ENCODE peak calls at places on chromosome 5, in nine cellular contexts. One of them, this sample, is unnamed.

GRCh38 chr5:114314061-114314460 is 47.8 kb upstream of the KCNN2 start:
- DNase-seq in GM12865: no peak
- DNase-seq in SK-N-SH: no peak
- DNase-seq in glutamatergic neuron: no peak
- DNase-seq in fibroblast of mammary gland: no peak
- DNase-seq in pancreas: no peak
- DNase-seq in omental fat pad: no peak
- DNase-seq in GM10248: no peak
- DNase-seq in heart left ventricle: no peak
- DNase-seq in this sample: no peak

GRCh38 chr5:43037929-43038510 is 2.1 kb downstream of the ANXA2R start:
- DNase-seq in omental fat pad: no peak
- DNase-seq in heart left ventricle: no peak
- DNase-seq in fibroblast of mammary gland: peak; percentile 54
- DNase-seq in glutamatergic neuron: no peak
- DNase-seq in GM12865: peak; percentile 63
- DNase-seq in pancreas: no peak
- DNase-seq in GM10248: peak; percentile 62
- DNase-seq in SK-N-SH: no peak
- DNase-seq in this sample: no peak

GRCh38 chr5:52560366-52560765 is 227.3 kb upstream of the ITGA1 start:
- DNase-seq in heart left ventricle: no peak
- DNase-seq in GM10248: no peak
- DNase-seq in omental fat pad: no peak
- DNase-seq in pancreas: no peak
- DNase-seq in SK-N-SH: peak; percentile 11
- DNase-seq in GM12865: no peak
- DNase-seq in fibroblast of mammary gland: peak; percentile 12
- DNase-seq in glutamatergic neuron: no peak
- DNase-seq in this sample: peak; percentile 15

GRCh38 chr5:113202904-113203716 is 226.5 kb downstream of the DCP2 start:
- DNase-seq in GM12865: no peak
- DNase-seq in SK-N-SH: peak; percentile 53
- DNase-seq in omental fat pad: no peak
- DNase-seq in pancreas: no peak
- DNase-seq in glutamatergic neuron: peak; percentile 84
- DNase-seq in heart left ventricle: peak; percentile 78
- DNase-seq in fibroblast of mammary gland: peak; percentile 22
- DNase-seq in GM10248: no peak
- DNase-seq in this sample: no peak

GRCh38 chr5:42483472-42484154 is 60.4 kb downstream of the GHR start:
- DNase-seq in GM10248: peak; percentile 26
- DNase-seq in heart left ventricle: no peak
- DNase-seq in pancreas: no peak
- DNase-seq in GM12865: peak; percentile 33
- DNase-seq in fibroblast of mammary gland: peak; percentile 12
- DNase-seq in SK-N-SH: no peak
- DNase-seq in omental fat pad: no peak
- DNase-seq in glutamatergic neuron: no peak
- DNase-seq in this sample: no peak

GRCh38 chr5:135330798-135331096 is 68.3 kb downstream of the MACROH2A1 start:
- DNase-seq in heart left ventricle: no peak
- DNase-seq in GM12865: no peak
- DNase-seq in pancreas: no peak
- DNase-seq in SK-N-SH: no peak
- DNase-seq in omental fat pad: no peak
- DNase-seq in glutamatergic neuron: no peak
- DNase-seq in GM10248: no peak
- DNase-seq in fibroblast of mammary gland: no peak
- DNase-seq in this sample: no peak

GRCh38 chr5:74833537-74834266 is 32.5 kb downstream of the FAM169A start:
- DNase-seq in fibroblast of mammary gland: no peak
- DNase-seq in SK-N-SH: no peak
- DNase-seq in omental fat pad: no peak
- DNase-seq in GM10248: no peak
- DNase-seq in heart left ventricle: no peak
- DNase-seq in glutamatergic neuron: no peak
- DNase-seq in pancreas: no peak
- DNase-seq in GM12865: no peak
- DNase-seq in this sample: no peak

GRCh38 chr5:17219006-17219422 is 1.6 kb downstream of the BASP1 start:
- DNase-seq in pancreas: no peak
- DNase-seq in SK-N-SH: peak; percentile 76
- DNase-seq in GM12865: peak; percentile 48
- DNase-seq in heart left ventricle: no peak
- DNase-seq in glutamatergic neuron: peak; percentile 93
- DNase-seq in fibroblast of mammary gland: no peak
- DNase-seq in GM10248: peak; percentile 41
- DNase-seq in omental fat pad: no peak
- DNase-seq in this sample: no peak

GRCh38 chr5:18220631-18221030 is 586.4 kb downstream of the TAF11L14 start:
- DNase-seq in fibroblast of mammary gland: peak; percentile 22
- DNase-seq in glutamatergic neuron: no peak
- DNase-seq in GM10248: no peak
- DNase-seq in pancreas: no peak
- DNase-seq in GM12865: no peak
- DNase-seq in omental fat pad: no peak
- DNase-seq in heart left ventricle: no peak
- DNase-seq in SK-N-SH: no peak
- DNase-seq in this sample: no peak

GRCh38 chr5:116494784-116495480 is 79.7 kb downstream of the SEMA6A start:
- DNase-seq in heart left ventricle: no peak
- DNase-seq in SK-N-SH: no peak
- DNase-seq in fibroblast of mammary gland: no peak
- DNase-seq in GM12865: no peak
- DNase-seq in GM10248: no peak
- DNase-seq in omental fat pad: no peak
- DNase-seq in pancreas: no peak
- DNase-seq in glutamatergic neuron: no peak
- DNase-seq in this sample: no peak

GRCh38 chr5:33852327-33852726 is 39.5 kb downstream of the ADAMTS12 start:
- DNase-seq in GM10248: no peak
- DNase-seq in glutamatergic neuron: no peak
- DNase-seq in heart left ventricle: no peak
- DNase-seq in fibroblast of mammary gland: peak; percentile 45
- DNase-seq in pancreas: no peak
- DNase-seq in SK-N-SH: no peak
- DNase-seq in GM12865: no peak
- DNase-seq in omental fat pad: no peak
- DNase-seq in this sample: no peak

GRCh38 chr5:127515693-127516440 is 1.6 kb upstream of the PRRC1 start:
- DNase-seq in SK-N-SH: no peak
- DNase-seq in GM10248: no peak
- DNase-seq in heart left ventricle: no peak
- DNase-seq in fibroblast of mammary gland: no peak
- DNase-seq in omental fat pad: no peak
- DNase-seq in GM12865: no peak
- DNase-seq in glutamatergic neuron: no peak
- DNase-seq in pancreas: no peak
- DNase-seq in this sample: no peak

GRCh38 chr5:115246361-115246991 is 16.2 kb downstream of the PGGT1B start:
- DNase-seq in GM10248: peak; percentile 37
- DNase-seq in GM12865: peak; percentile 42
- DNase-seq in glutamatergic neuron: no peak
- DNase-seq in omental fat pad: no peak
- DNase-seq in heart left ventricle: no peak
- DNase-seq in pancreas: no peak
- DNase-seq in SK-N-SH: peak; percentile 42
- DNase-seq in fibroblast of mammary gland: peak; percentile 53
- DNase-seq in this sample: peak; percentile 33

GRCh38 chr5:181060231-181060590 is 20.1 kb downstream of the BTNL9 start:
- DNase-seq in GM12865: no peak
- DNase-seq in fibroblast of mammary gland: no peak
- DNase-seq in GM10248: no peak
- DNase-seq in omental fat pad: no peak
- DNase-seq in pancreas: no peak
- DNase-seq in glutamatergic neuron: no peak
- DNase-seq in SK-N-SH: no peak
- DNase-seq in heart left ventricle: no peak
- DNase-seq in this sample: no peak

GRCh38 chr5:83955916-83956315 is 235.3 kb upstream of the HAPLN1 start:
- DNase-seq in SK-N-SH: no peak
- DNase-seq in fibroblast of mammary gland: peak; percentile 46
- DNase-seq in GM10248: no peak
- DNase-seq in heart left ventricle: no peak
- DNase-seq in omental fat pad: no peak
- DNase-seq in glutamatergic neuron: no peak
- DNase-seq in pancreas: no peak
- DNase-seq in GM12865: no peak
- DNase-seq in this sample: no peak

GRCh38 chr5:96657068-96657467 is 5.1 kb upstream of the CAST start:
- DNase-seq in pancreas: no peak
- DNase-seq in glutamatergic neuron: no peak
- DNase-seq in heart left ventricle: no peak
- DNase-seq in GM10248: peak; percentile 57
- DNase-seq in fibroblast of mammary gland: peak; percentile 96
- DNase-seq in SK-N-SH: no peak
- DNase-seq in omental fat pad: no peak
- DNase-seq in GM12865: peak; percentile 80
- DNase-seq in this sample: peak; percentile 91

GRCh38 chr5:85906460-85906859 is 711.3 kb upstream of the COX7C start:
- DNase-seq in pancreas: no peak
- DNase-seq in omental fat pad: no peak
- DNase-seq in GM12865: no peak
- DNase-seq in glutamatergic neuron: no peak
- DNase-seq in GM10248: no peak
- DNase-seq in SK-N-SH: no peak
- DNase-seq in heart left ventricle: no peak
- DNase-seq in fibroblast of mammary gland: no peak
- DNase-seq in this sample: no peak

DNA sequence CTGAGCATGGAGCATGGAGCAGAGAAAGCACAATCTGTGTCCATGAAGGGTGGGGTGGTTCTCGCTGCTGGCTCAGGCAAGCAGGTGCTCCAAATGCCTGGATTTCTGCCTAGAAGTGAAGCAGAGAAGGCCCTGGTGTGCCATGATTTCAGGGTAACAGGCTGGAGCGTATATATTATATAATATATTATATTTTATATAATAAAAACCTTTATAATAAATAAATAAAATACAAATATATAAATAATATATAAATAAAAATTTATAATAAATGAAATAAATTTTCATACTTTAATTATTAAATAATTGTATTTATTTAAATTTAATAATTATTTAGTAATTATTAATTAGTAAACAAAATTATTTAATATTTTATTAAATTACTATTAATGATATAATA is 707.4 kb upstream of the COX7C start:
- DNase-seq in omental fat pad: no peak
- DNase-seq in fibroblast of mammary gland: no peak
- DNase-seq in pancreas: no peak
- DNase-seq in heart left ventricle: no peak
- DNase-seq in GM10248: no peak
- DNase-seq in SK-N-SH: no peak
- DNase-seq in GM12865: no peak
- DNase-seq in glutamatergic neuron: no peak
- DNase-seq in this sample: no peak
- TF ChIP-seq CTCF in omental fat pad: no peak
- TF ChIP-seq CTCF in fibroblast of mammary gland: no peak
- TF ChIP-seq CTCF in pancreas: no peak
- TF ChIP-seq CTCF in heart left ventricle: no peak
- TF ChIP-seq CTCF in GM10248: no peak
- TF ChIP-seq CTCF in SK-N-SH: no peak
- TF ChIP-seq CTCF in GM12865: no peak
- TF ChIP-seq CTCF in glutamatergic neuron: no peak
- TF ChIP-seq CTCF in this sample: no peak

GRCh38 chr5:111159845-111160244 is 64.3 kb upstream of the CAMK4 start:
- DNase-seq in fibroblast of mammary gland: no peak
- DNase-seq in heart left ventricle: no peak
- DNase-seq in omental fat pad: no peak
- DNase-seq in pancreas: no peak
- DNase-seq in SK-N-SH: no peak
- DNase-seq in GM10248: no peak
- DNase-seq in glutamatergic neuron: no peak
- DNase-seq in GM12865: peak; percentile 9
- DNase-seq in this sample: no peak
- TF ChIP-seq CTCF in fibroblast of mammary gland: no peak
- TF ChIP-seq CTCF in heart left ventricle: no peak
- TF ChIP-seq CTCF in omental fat pad: no peak
- TF ChIP-seq CTCF in pancreas: no peak
- TF ChIP-seq CTCF in SK-N-SH: peak; percentile 11
- TF ChIP-seq CTCF in GM10248: peak; percentile 14
- TF ChIP-seq CTCF in glutamatergic neuron: no peak
- TF ChIP-seq CTCF in GM12865: no peak
- TF ChIP-seq CTCF in this sample: no peak

DNA sequence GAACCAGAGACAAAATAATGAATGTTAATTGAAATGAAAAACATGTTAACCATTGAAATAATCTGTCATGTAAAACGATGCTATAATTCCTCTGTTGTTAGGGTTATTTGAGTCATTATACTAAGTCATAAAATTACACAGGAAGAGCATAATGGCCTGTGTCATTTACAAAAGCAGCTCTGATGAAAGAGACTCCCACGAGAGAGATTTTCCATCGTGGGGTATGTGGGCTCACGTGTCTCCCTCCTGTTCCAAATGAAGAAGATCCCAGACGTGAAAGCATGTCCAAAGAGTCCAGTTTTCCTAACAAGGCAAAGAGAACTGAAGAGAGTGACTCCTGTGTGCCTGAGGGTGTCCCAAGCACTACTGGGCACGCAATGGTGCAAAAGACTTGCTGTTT is 379.8 kb downstream of the SPOCK1 start:
- DNase-seq in SK-N-SH: no peak
- DNase-seq in omental fat pad: no peak
- DNase-seq in pancreas: no peak
- DNase-seq in GM12865: no peak
- DNase-seq in fibroblast of mammary gland: peak; percentile 12
- DNase-seq in GM10248: no peak
- DNase-seq in glutamatergic neuron: no peak
- DNase-seq in heart left ventricle: no peak
- DNase-seq in this sample: no peak
- TF ChIP-seq CTCF in SK-N-SH: no peak
- TF ChIP-seq CTCF in omental fat pad: no peak
- TF ChIP-seq CTCF in pancreas: no peak
- TF ChIP-seq CTCF in GM12865: no peak
- TF ChIP-seq CTCF in fibroblast of mammary gland: no peak
- TF ChIP-seq CTCF in GM10248: no peak
- TF ChIP-seq CTCF in glutamatergic neuron: no peak
- TF ChIP-seq CTCF in heart left ventricle: no peak
- TF ChIP-seq CTCF in this sample: no peak

DNA sequence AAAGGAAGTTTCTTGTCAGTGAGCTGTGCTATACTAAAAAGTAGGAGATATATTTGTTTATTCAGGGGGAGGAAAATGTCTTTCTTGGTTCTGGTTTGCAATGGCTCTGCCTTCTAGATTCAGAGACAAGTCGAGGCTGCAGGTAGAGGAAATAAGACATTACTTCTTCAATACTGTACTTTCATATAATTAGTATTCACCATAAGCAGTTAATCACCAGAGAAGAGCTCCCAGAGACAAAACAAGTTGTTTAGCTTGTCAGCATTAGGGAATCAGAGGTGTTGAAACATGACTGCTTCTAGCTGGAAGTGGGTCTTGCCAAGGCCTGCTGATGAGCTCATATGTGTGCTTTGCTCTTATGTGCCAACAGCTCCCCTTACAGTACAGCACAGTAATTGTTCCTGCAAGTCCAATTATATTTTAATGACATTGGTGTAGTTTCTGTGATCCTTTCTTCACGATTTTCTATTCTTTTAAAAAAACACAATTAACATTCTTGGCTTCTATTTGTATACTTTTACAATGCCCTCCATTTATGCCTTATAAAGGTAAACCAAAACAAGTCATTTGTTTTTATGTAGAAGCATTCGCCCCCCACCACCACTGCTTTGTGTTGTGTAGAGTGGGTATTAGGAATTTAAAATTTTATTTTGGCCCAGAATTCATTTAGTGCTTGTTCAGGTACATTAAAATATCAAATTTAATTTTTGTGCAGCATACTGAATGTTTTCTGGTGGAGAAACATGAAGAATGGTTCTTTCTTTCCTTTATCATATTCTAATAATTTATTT is 112.2 kb downstream of the RPS23 start:
- DNase-seq in heart left ventricle: no peak
- DNase-seq in pancreas: peak; percentile 67
- DNase-seq in SK-N-SH: peak; percentile 53
- DNase-seq in GM12865: peak; percentile 85
- DNase-seq in GM10248: peak; percentile 29
- DNase-seq in omental fat pad: no peak
- DNase-seq in fibroblast of mammary gland: peak; percentile 98
- DNase-seq in glutamatergic neuron: peak; percentile 27
- DNase-seq in this sample: peak; percentile 84
- TF ChIP-seq CTCF in heart left ventricle: peak; percentile 66
- TF ChIP-seq CTCF in pancreas: peak; percentile 61
- TF ChIP-seq CTCF in SK-N-SH: peak; percentile 91
- TF ChIP-seq CTCF in GM12865: peak; percentile 67
- TF ChIP-seq CTCF in GM10248: peak; percentile 81
- TF ChIP-seq CTCF in omental fat pad: no peak
- TF ChIP-seq CTCF in fibroblast of mammary gland: peak; percentile 88
- TF ChIP-seq CTCF in glutamatergic neuron: peak; percentile 58
- TF ChIP-seq CTCF in this sample: peak; percentile 78